ENCODE peak calls at places on chromosomes 5 and 9, in ten cellular contexts. One of them, this sample, is unnamed. For H3K36me3, the result is how much of the 10 kb centered on the place peaks cover.

GRCh38 chr9:5448016-5448415 is 2.3 kb upstream of the CD274 start:
- DNase-seq in gastrocnemius medialis: no peak
- DNase-seq in brain microvascular endothelial cell: no peak
- DNase-seq in GM23338: peak
- DNase-seq in neural progenitor cell: no peak
- DNase-seq in sigmoid colon: no peak
- DNase-seq in colonic mucosa: no peak
- DNase-seq in PC-3: no peak
- DNase-seq in SJSA1: no peak
- DNase-seq in cardiac muscle cell: no peak
- DNase-seq in this sample: no peak

GRCh38 chr5:151592855-151593408 is 1.8 kb upstream of the FAT2 start:
- DNase-seq in brain microvascular endothelial cell: peak
- DNase-seq in SJSA1: no peak
- DNase-seq in cardiac muscle cell: no peak
- DNase-seq in GM23338: no peak
- DNase-seq in gastrocnemius medialis: no peak
- DNase-seq in colonic mucosa: no peak
- DNase-seq in sigmoid colon: no peak
- DNase-seq in neural progenitor cell: no peak
- DNase-seq in PC-3: no peak
- DNase-seq in this sample: no peak

GRCh38 chr5:9765421-9765820 is 135.3 kb upstream of the TAS2R1 start:
- DNase-seq in neural progenitor cell: no peak
- DNase-seq in sigmoid colon: no peak
- DNase-seq in cardiac muscle cell: no peak
- DNase-seq in PC-3: no peak
- DNase-seq in colonic mucosa: no peak
- DNase-seq in gastrocnemius medialis: no peak
- DNase-seq in brain microvascular endothelial cell: peak
- DNase-seq in SJSA1: no peak
- DNase-seq in GM23338: no peak
- DNase-seq in this sample: no peak

GRCh38 chr9:35604578-35605335 is at the start of gene TESK1:
- DNase-seq in cardiac muscle cell: peak
- DNase-seq in sigmoid colon: peak
- DNase-seq in colonic mucosa: peak
- DNase-seq in neural progenitor cell: peak
- DNase-seq in brain microvascular endothelial cell: peak
- DNase-seq in gastrocnemius medialis: peak
- DNase-seq in SJSA1: peak
- DNase-seq in GM23338: peak
- DNase-seq in PC-3: peak
- DNase-seq in this sample: peak

GRCh38 chr5:102433473-102433872 is 65.3 kb downstream of the SLCO6A1 start:
- DNase-seq in SJSA1: no peak
- DNase-seq in GM23338: no peak
- DNase-seq in gastrocnemius medialis: no peak
- DNase-seq in brain microvascular endothelial cell: no peak
- DNase-seq in sigmoid colon: no peak
- DNase-seq in colonic mucosa: no peak
- DNase-seq in PC-3: no peak
- DNase-seq in neural progenitor cell: no peak
- DNase-seq in cardiac muscle cell: no peak
- DNase-seq in this sample: no peak

GRCh38 chr9:90613502-90613901 is 29.1 kb downstream of the DIRAS2 start:
- DNase-seq in brain microvascular endothelial cell: no peak
- DNase-seq in cardiac muscle cell: no peak
- DNase-seq in colonic mucosa: no peak
- DNase-seq in GM23338: no peak
- DNase-seq in SJSA1: no peak
- DNase-seq in neural progenitor cell: no peak
- DNase-seq in PC-3: no peak
- DNase-seq in gastrocnemius medialis: no peak
- DNase-seq in sigmoid colon: no peak
- DNase-seq in this sample: no peak

GRCh38 chr5:78899922-78900362 is 85.2 kb downstream of the ARSB start:
- DNase-seq in sigmoid colon: no peak
- DNase-seq in GM23338: peak
- DNase-seq in SJSA1: peak
- DNase-seq in neural progenitor cell: peak
- DNase-seq in gastrocnemius medialis: no peak
- DNase-seq in PC-3: peak
- DNase-seq in colonic mucosa: peak
- DNase-seq in cardiac muscle cell: peak
- DNase-seq in brain microvascular endothelial cell: peak
- DNase-seq in this sample: no peak

GRCh38 chr5:117131048-117131679 is 556.5 kb upstream of the SEMA6A start:
- DNase-seq in GM23338: no peak
- DNase-seq in brain microvascular endothelial cell: no peak
- DNase-seq in cardiac muscle cell: no peak
- DNase-seq in gastrocnemius medialis: no peak
- DNase-seq in neural progenitor cell: no peak
- DNase-seq in SJSA1: no peak
- DNase-seq in colonic mucosa: no peak
- DNase-seq in sigmoid colon: no peak
- DNase-seq in PC-3: no peak
- DNase-seq in this sample: no peak

GRCh38 chr9:124121725-124122124 is 110.2 kb downstream of the LHX2 start:
- DNase-seq in gastrocnemius medialis: no peak
- DNase-seq in sigmoid colon: no peak
- DNase-seq in colonic mucosa: no peak
- DNase-seq in GM23338: no peak
- DNase-seq in cardiac muscle cell: no peak
- DNase-seq in SJSA1: no peak
- DNase-seq in brain microvascular endothelial cell: no peak
- DNase-seq in PC-3: no peak
- DNase-seq in neural progenitor cell: no peak
- DNase-seq in this sample: no peak

GRCh38 chr9:16794871-16795639 is 75.4 kb downstream of the BNC2 start:
- DNase-seq in gastrocnemius medialis: peak
- DNase-seq in neural progenitor cell: no peak
- DNase-seq in SJSA1: peak
- DNase-seq in colonic mucosa: no peak
- DNase-seq in PC-3: no peak
- DNase-seq in cardiac muscle cell: no peak
- DNase-seq in sigmoid colon: peak
- DNase-seq in GM23338: no peak
- DNase-seq in brain microvascular endothelial cell: peak
- DNase-seq in this sample: no peak

GRCh38 chr9:114516913-114517312 is 11.6 kb upstream of the WHRN start:
- DNase-seq in brain microvascular endothelial cell: peak
- DNase-seq in cardiac muscle cell: no peak
- DNase-seq in SJSA1: no peak
- DNase-seq in gastrocnemius medialis: no peak
- DNase-seq in neural progenitor cell: no peak
- DNase-seq in PC-3: peak
- DNase-seq in colonic mucosa: no peak
- DNase-seq in GM23338: no peak
- DNase-seq in sigmoid colon: no peak
- DNase-seq in this sample: no peak

GRCh38 chr5:16787278-16787677 is 148.8 kb downstream of the MYO10 start:
- DNase-seq in gastrocnemius medialis: no peak
- DNase-seq in sigmoid colon: no peak
- DNase-seq in GM23338: no peak
- DNase-seq in SJSA1: no peak
- DNase-seq in cardiac muscle cell: no peak
- DNase-seq in brain microvascular endothelial cell: no peak
- DNase-seq in colonic mucosa: no peak
- DNase-seq in PC-3: no peak
- DNase-seq in neural progenitor cell: no peak
- DNase-seq in this sample: no peak

GRCh38 chr5:170597109-170597741 is 93.4 kb downstream of the KCNIP1 start:
- DNase-seq in gastrocnemius medialis: no peak
- DNase-seq in PC-3: peak
- DNase-seq in sigmoid colon: peak
- DNase-seq in colonic mucosa: no peak
- DNase-seq in neural progenitor cell: no peak
- DNase-seq in brain microvascular endothelial cell: peak
- DNase-seq in cardiac muscle cell: no peak
- DNase-seq in GM23338: no peak
- DNase-seq in SJSA1: peak
- DNase-seq in this sample: no peak

GRCh38 chr5:135225856-135226560 is 173.0 kb downstream of the MACROH2A1 start:
- DNase-seq in neural progenitor cell: no peak
- DNase-seq in SJSA1: no peak
- DNase-seq in cardiac muscle cell: no peak
- DNase-seq in GM23338: peak
- DNase-seq in sigmoid colon: peak
- DNase-seq in brain microvascular endothelial cell: no peak
- DNase-seq in colonic mucosa: no peak
- DNase-seq in PC-3: no peak
- DNase-seq in gastrocnemius medialis: no peak
- DNase-seq in this sample: peak

GRCh38 chr5:54547711-54548250 is 30.2 kb downstream of the SNX18 start:
- DNase-seq in neural progenitor cell: no peak
- DNase-seq in cardiac muscle cell: no peak
- DNase-seq in sigmoid colon: peak
- DNase-seq in PC-3: peak
- DNase-seq in brain microvascular endothelial cell: peak
- DNase-seq in SJSA1: no peak
- DNase-seq in colonic mucosa: peak
- DNase-seq in GM23338: no peak
- DNase-seq in gastrocnemius medialis: peak
- DNase-seq in this sample: no peak

GRCh38 chr5:133569347-133569746 is 43.0 kb downstream of the FSTL4 start:
- DNase-seq in sigmoid colon: no peak
- DNase-seq in SJSA1: no peak
- DNase-seq in cardiac muscle cell: no peak
- DNase-seq in brain microvascular endothelial cell: no peak
- DNase-seq in colonic mucosa: no peak
- DNase-seq in GM23338: no peak
- DNase-seq in neural progenitor cell: no peak
- DNase-seq in gastrocnemius medialis: no peak
- DNase-seq in PC-3: peak
- DNase-seq in this sample: no peak

GRCh38 chr9:121765021-121765950 is 113.9 kb downstream of the DAB2IP start:
- DNase-seq in brain microvascular endothelial cell: no peak
- DNase-seq in sigmoid colon: peak
- DNase-seq in cardiac muscle cell: peak
- DNase-seq in GM23338: no peak
- DNase-seq in colonic mucosa: no peak
- DNase-seq in PC-3: peak
- DNase-seq in neural progenitor cell: no peak
- DNase-seq in gastrocnemius medialis: no peak
- DNase-seq in SJSA1: peak
- DNase-seq in this sample: no peak
- H3K36me3 ChIP-seq in brain microvascular endothelial cell: under half
- H3K36me3 ChIP-seq in sigmoid colon: half or more
- H3K36me3 ChIP-seq in cardiac muscle cell: under half
- H3K36me3 ChIP-seq in GM23338: under half
- H3K36me3 ChIP-seq in colonic mucosa: under half
- H3K36me3 ChIP-seq in PC-3: under half
- H3K36me3 ChIP-seq in neural progenitor cell: under half
- H3K36me3 ChIP-seq in gastrocnemius medialis: under half
- H3K36me3 ChIP-seq in SJSA1: under half
- H3K36me3 ChIP-seq in this sample: half or more

GRCh38 chr5:176938472-176938871 is 39.3 kb upstream of the HK3 start:
- DNase-seq in neural progenitor cell: no peak
- DNase-seq in gastrocnemius medialis: no peak
- DNase-seq in sigmoid colon: no peak
- DNase-seq in PC-3: no peak
- DNase-seq in GM23338: no peak
- DNase-seq in colonic mucosa: no peak
- DNase-seq in SJSA1: no peak
- DNase-seq in cardiac muscle cell: no peak
- DNase-seq in brain microvascular endothelial cell: no peak
- DNase-seq in this sample: no peak
- H3K36me3 ChIP-seq in neural progenitor cell: under half
- H3K36me3 ChIP-seq in gastrocnemius medialis: under half
- H3K36me3 ChIP-seq in sigmoid colon: under half
- H3K36me3 ChIP-seq in PC-3: under half
- H3K36me3 ChIP-seq in GM23338: under half
- H3K36me3 ChIP-seq in colonic mucosa: under half
- H3K36me3 ChIP-seq in SJSA1: half or more
- H3K36me3 ChIP-seq in cardiac muscle cell: under half
- H3K36me3 ChIP-seq in brain microvascular endothelial cell: under half
- H3K36me3 ChIP-seq in this sample: half or more

GRCh38 chr5:36160617-36161016 is 8.7 kb downstream of the SKP2 start:
- DNase-seq in GM23338: no peak
- DNase-seq in brain microvascular endothelial cell: no peak
- DNase-seq in neural progenitor cell: no peak
- DNase-seq in PC-3: no peak
- DNase-seq in sigmoid colon: no peak
- DNase-seq in SJSA1: no peak
- DNase-seq in cardiac muscle cell: no peak
- DNase-seq in colonic mucosa: no peak
- DNase-seq in gastrocnemius medialis: no peak
- DNase-seq in this sample: no peak
- H3K36me3 ChIP-seq in GM23338: under half
- H3K36me3 ChIP-seq in brain microvascular endothelial cell: under half
- H3K36me3 ChIP-seq in neural progenitor cell: under half
- H3K36me3 ChIP-seq in PC-3: half or more
- H3K36me3 ChIP-seq in sigmoid colon: under half
- H3K36me3 ChIP-seq in SJSA1: half or more
- H3K36me3 ChIP-seq in cardiac muscle cell: half or more
- H3K36me3 ChIP-seq in colonic mucosa: under half
- H3K36me3 ChIP-seq in gastrocnemius medialis: under half
- H3K36me3 ChIP-seq in this sample: half or more

GRCh38 chr5:61534481-61535267 is 202.6 kb downstream of the ZSWIM6 start:
- DNase-seq in cardiac muscle cell: no peak
- DNase-seq in GM23338: no peak
- DNase-seq in sigmoid colon: no peak
- DNase-seq in colonic mucosa: no peak
- DNase-seq in PC-3: no peak
- DNase-seq in SJSA1: no peak
- DNase-seq in neural progenitor cell: no peak
- DNase-seq in brain microvascular endothelial cell: no peak
- DNase-seq in gastrocnemius medialis: no peak
- DNase-seq in this sample: no peak
- H3K36me3 ChIP-seq in cardiac muscle cell: under half
- H3K36me3 ChIP-seq in GM23338: under half
- H3K36me3 ChIP-seq in sigmoid colon: under half
- H3K36me3 ChIP-seq in colonic mucosa: under half
- H3K36me3 ChIP-seq in PC-3: under half
- H3K36me3 ChIP-seq in SJSA1: half or more
- H3K36me3 ChIP-seq in neural progenitor cell: under half
- H3K36me3 ChIP-seq in brain microvascular endothelial cell: under half
- H3K36me3 ChIP-seq in gastrocnemius medialis: under half
- H3K36me3 ChIP-seq in this sample: half or more